ENCODE peak calls at places on chromosome 3, in five cellular contexts. One of them, this sample, is unnamed.

GRCh38 chr3:177197934-177198484 is 727 bp upstream of the TBL1XR1 start:
- DNase-seq in K562: no peak
- DNase-seq in HepG2: no peak
- DNase-seq in HEK293T: no peak
- DNase-seq in GM12878: no peak
- DNase-seq in this sample: no peak

GRCh38 chr3:171804618-171805389 is 5.5 kb downstream of the PLD1 start:
- DNase-seq in K562: no peak
- DNase-seq in HepG2: no peak
- DNase-seq in HEK293T: no peak
- DNase-seq in GM12878: no peak
- DNase-seq in this sample: no peak

GRCh38 chr3:170999737-171000242 is 26.7 kb downstream of the SLC2A2 start:
- DNase-seq in K562: no peak
- DNase-seq in HepG2: peak; percentile 52
- DNase-seq in HEK293T: no peak
- DNase-seq in GM12878: no peak
- DNase-seq in this sample: peak; percentile 45

GRCh38 chr3:179558742-179559364 is 3.9 kb upstream of the ACTL6A start:
- DNase-seq in K562: peak; percentile 38
- DNase-seq in HepG2: peak; percentile 48
- DNase-seq in HEK293T: peak; percentile 48
- DNase-seq in GM12878: peak; percentile 12
- DNase-seq in this sample: peak; percentile 36

GRCh38 chr3:49295489-49296058 is 18.5 kb upstream of the C3orf62 start:
- DNase-seq in K562: peak; percentile 26
- DNase-seq in HepG2: peak; percentile 35
- DNase-seq in HEK293T: peak; percentile 37
- DNase-seq in GM12878: no peak
- DNase-seq in this sample: peak; percentile 51

GRCh38 chr3:142943349-142943748 is 20.1 kb downstream of the PAQR9 start:
- DNase-seq in K562: no peak
- DNase-seq in HepG2: no peak
- DNase-seq in HEK293T: no peak
- DNase-seq in GM12878: no peak
- DNase-seq in this sample: no peak

GRCh38 chr3:146747928-146748327 is 142.8 kb upstream of the PLSCR5 start:
- DNase-seq in K562: no peak
- DNase-seq in HepG2: no peak
- DNase-seq in HEK293T: no peak
- DNase-seq in GM12878: no peak
- DNase-seq in this sample: no peak

GRCh38 chr3:108093021-108093420 is 2.2 kb upstream of the CD47 start:
- DNase-seq in K562: no peak
- DNase-seq in HepG2: no peak
- DNase-seq in HEK293T: no peak
- DNase-seq in GM12878: no peak
- DNase-seq in this sample: no peak

GRCh38 chr3:56190906-56191305 is 277.4 kb downstream of the ERC2 start:
- DNase-seq in K562: no peak
- DNase-seq in HepG2: no peak
- DNase-seq in HEK293T: no peak
- DNase-seq in GM12878: no peak
- DNase-seq in this sample: no peak

GRCh38 chr3:45582407-45582806 is 12.1 kb upstream of the LIMD1 start:
- DNase-seq in K562: no peak
- DNase-seq in HepG2: no peak
- DNase-seq in HEK293T: no peak
- DNase-seq in GM12878: no peak
- DNase-seq in this sample: no peak

GRCh38 chr3:40417845-40418543 is 31.0 kb downstream of the ENTPD3 start:
- DNase-seq in K562: peak; percentile 62
- DNase-seq in HepG2: no peak
- DNase-seq in HEK293T: no peak
- DNase-seq in GM12878: no peak
- DNase-seq in this sample: peak; percentile 16

DNA sequence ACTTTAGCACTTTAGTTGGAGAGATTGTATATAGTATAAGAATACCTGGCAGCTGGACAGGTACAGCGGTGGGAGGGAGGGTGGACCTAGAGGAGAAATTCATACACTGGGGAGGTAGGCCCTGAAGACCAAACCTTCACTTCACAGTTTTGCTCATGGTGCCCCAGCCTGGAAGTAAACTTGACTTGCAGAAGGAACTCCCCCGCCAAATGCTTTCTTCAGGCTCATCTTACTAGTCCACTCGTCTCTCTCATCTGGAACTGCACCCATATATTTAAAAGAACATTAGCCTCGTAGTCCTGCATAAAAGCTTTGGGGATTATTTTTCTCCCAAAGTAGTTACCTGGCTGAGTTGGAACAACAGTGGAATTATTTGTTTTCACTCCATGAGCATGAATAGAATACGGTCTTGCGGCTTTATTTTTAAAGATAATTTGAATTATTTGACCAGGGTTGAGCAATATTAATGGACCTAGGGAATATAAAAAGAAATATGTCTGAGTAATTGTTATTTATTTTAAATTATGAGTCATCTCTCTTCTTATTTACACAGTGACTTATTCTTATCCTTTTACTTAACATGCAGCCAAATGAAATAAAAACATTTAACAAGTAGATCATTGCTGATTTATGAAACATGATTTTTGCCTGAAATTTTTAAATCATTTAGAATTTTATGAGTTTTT is 25.5 kb upstream of the CP start:
- DNase-seq in K562: no peak
- DNase-seq in HepG2: no peak
- DNase-seq in HEK293T: no peak
- DNase-seq in GM12878: no peak
- DNase-seq in this sample: peak; percentile 36
- TF ChIP-seq BHLHE40 in K562: no peak
- TF ChIP-seq BHLHE40 in HepG2: no peak
- TF ChIP-seq BHLHE40 in HEK293T: no peak
- TF ChIP-seq BHLHE40 in GM12878: no peak
- TF ChIP-seq BHLHE40 in this sample: no peak

GRCh38 chr3:7709383-7710082 is 792.1 kb upstream of the LMCD1 start:
- DNase-seq in K562: no peak
- DNase-seq in HepG2: no peak
- DNase-seq in HEK293T: no peak
- DNase-seq in GM12878: no peak
- DNase-seq in this sample: no peak

GRCh38 chr3:7713724-7714123 is 787.9 kb upstream of the LMCD1 start:
- DNase-seq in K562: no peak
- DNase-seq in HepG2: no peak
- DNase-seq in HEK293T: no peak
- DNase-seq in GM12878: no peak
- DNase-seq in this sample: no peak

GRCh38 chr3:7707192-7707591 is 794.4 kb upstream of the LMCD1 start:
- DNase-seq in K562: no peak
- DNase-seq in HepG2: no peak
- DNase-seq in HEK293T: no peak
- DNase-seq in GM12878: no peak
- DNase-seq in this sample: no peak

DNA sequence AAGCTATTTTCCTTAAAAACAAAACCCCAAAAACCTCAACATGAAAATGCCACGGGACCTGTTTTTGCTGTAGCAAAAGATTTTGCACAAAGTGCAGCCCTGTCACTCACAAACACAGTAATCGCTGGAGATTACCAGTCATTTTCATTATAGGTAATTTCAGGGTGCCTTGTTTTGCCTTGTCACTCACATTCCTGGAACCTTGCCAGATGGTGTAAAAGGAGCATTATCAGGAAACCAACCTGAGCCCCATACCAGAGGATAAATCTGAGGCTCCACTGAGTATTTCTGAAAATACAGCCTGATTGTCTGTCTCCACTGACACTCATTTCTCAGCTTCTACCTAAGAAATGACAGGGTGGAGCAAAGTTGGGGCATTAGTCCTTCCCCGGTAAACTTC is 791.3 kb upstream of the LMCD1 start:
- DNase-seq in K562: no peak
- DNase-seq in HepG2: no peak
- DNase-seq in HEK293T: no peak
- DNase-seq in GM12878: no peak
- DNase-seq in this sample: no peak
- TF ChIP-seq BHLHE40 in K562: no peak
- TF ChIP-seq BHLHE40 in HepG2: no peak
- TF ChIP-seq BHLHE40 in HEK293T: no peak
- TF ChIP-seq BHLHE40 in GM12878: no peak
- TF ChIP-seq BHLHE40 in this sample: no peak

GRCh38 chr3:4580346-4581019 is 87.3 kb downstream of the ITPR1 start:
- DNase-seq in K562: no peak
- DNase-seq in HepG2: no peak
- DNase-seq in HEK293T: no peak
- DNase-seq in GM12878: no peak
- DNase-seq in this sample: no peak
- TF ChIP-seq BHLHE40 in K562: no peak
- TF ChIP-seq BHLHE40 in HepG2: no peak
- TF ChIP-seq BHLHE40 in HEK293T: no peak
- TF ChIP-seq BHLHE40 in GM12878: no peak
- TF ChIP-seq BHLHE40 in this sample: no peak

DNA sequence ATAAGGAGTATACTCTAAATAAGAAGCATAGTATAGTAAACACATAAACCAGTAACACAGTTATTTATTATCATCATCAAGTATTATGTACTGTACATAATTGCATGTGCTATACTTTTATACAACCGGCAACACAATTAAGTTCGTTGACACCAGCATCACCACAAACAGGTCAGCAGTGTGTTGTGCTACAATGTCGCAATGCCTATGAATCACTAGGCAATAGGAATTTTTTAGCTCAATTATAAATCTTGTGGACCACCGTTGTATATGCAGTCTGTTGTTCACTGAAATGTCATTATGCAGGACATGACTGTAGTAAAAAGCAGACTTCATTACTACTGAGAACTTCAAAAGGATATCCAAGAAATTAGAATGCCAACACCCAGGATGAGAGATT is 177.0 kb downstream of the PDCD6IP start:
- DNase-seq in K562: no peak
- DNase-seq in HepG2: no peak
- DNase-seq in HEK293T: no peak
- DNase-seq in GM12878: no peak
- DNase-seq in this sample: no peak
- TF ChIP-seq BHLHE40 in K562: no peak
- TF ChIP-seq BHLHE40 in HepG2: no peak
- TF ChIP-seq BHLHE40 in HEK293T: no peak
- TF ChIP-seq BHLHE40 in GM12878: no peak
- TF ChIP-seq BHLHE40 in this sample: no peak

GRCh38 chr3:190514163-190515153 is 573 bp downstream of the IL1RAP start:
- DNase-seq in K562: no peak
- DNase-seq in HepG2: peak; percentile 23
- DNase-seq in HEK293T: peak; percentile 18
- DNase-seq in GM12878: no peak
- DNase-seq in this sample: peak; percentile 18
- TF ChIP-seq BHLHE40 in K562: no peak
- TF ChIP-seq BHLHE40 in HepG2: no peak
- TF ChIP-seq BHLHE40 in HEK293T: no peak
- TF ChIP-seq BHLHE40 in GM12878: no peak
- TF ChIP-seq BHLHE40 in this sample: no peak

This sample was measured in A549.